ENCODE peak calls at places on chromosomes 7 and 10, in ten cellular contexts. K is lower lobe of right lung; J is iPS DF 6.9; A is BJ; R is CD8-positive, alpha-beta T cell; S is ovary; I is naive thymus-derived CD4-positive, alpha-beta T cell; P is aorta; X is colonic mucosa; Y is H1. N is an unnamed sample. For H3K36me3, the result is how much of the 10 kb centered on the place peaks cover.

GRCh38 chr10:132841254-132841975 is 55.5 kb upstream of the NKX6-2 start:
- DNase-seq in Y (no peak), J (no peak), A (no peak), I (no peak), P (peak), S (no peak), X (no peak), K (no peak), R (no peak), N (no peak)

GRCh38 chr7:1229956-1230355 is 2.7 kb upstream of the UNCX start:
- DNase-seq in J (no peak), A (no peak), I (no peak), Y (no peak), S (no peak), P (no peak), R (no peak), X (no peak), K (no peak), N (no peak)

GRCh38 chr10:57314046-57314445 is 953.0 kb upstream of the ZWINT start:
- DNase-seq in X (no peak), K (no peak), I (no peak), J (no peak), S (no peak), P (no peak), R (no peak), Y (no peak), A (no peak), N (no peak)

GRCh38 chr10:51034769-51035168 is 39.5 kb upstream of the PRKG1 start:
- DNase-seq in P (no peak), S (no peak), X (no peak), J (no peak), Y (no peak), K (no peak), I (no peak), A (no peak), R (no peak), N (no peak)

GRCh38 chr7:51374936-51375335 is 58.3 kb upstream of the COBL start:
- DNase-seq in A (no peak), K (no peak), R (no peak), S (no peak), Y (no peak), J (no peak), I (no peak), X (no peak), P (no peak), N (no peak)

GRCh38 chr10:125201108-125201524 is 40.8 kb upstream of the CTBP2 start:
- DNase-seq in I (no peak), P (no peak), Y (no peak), A (no peak), R (no peak), K (no peak), S (no peak), J (no peak), X (no peak), N (no peak)

GRCh38 chr7:115637123-115637522 is 393.4 kb downstream of the TFEC start:
- DNase-seq in P (no peak), R (no peak), Y (no peak), A (no peak), I (no peak), X (no peak), K (no peak), J (no peak), S (no peak), N (no peak)

GRCh38 chr7:43211276-43211675 is 98.8 kb downstream of the HECW1 start:
- DNase-seq in P (no peak), K (no peak), Y (no peak), J (no peak), R (no peak), I (no peak), A (no peak), X (no peak), S (no peak), N (no peak)

GRCh38 chr7:45681596-45682357 is 107.6 kb downstream of the ADCY1 start:
- DNase-seq in S (no peak), Y (peak), I (no peak), R (peak), P (peak), J (no peak), A (no peak), X (peak), K (no peak), N (no peak)

GRCh38 chr10:50477287-50477686 is 146.5 kb downstream of the SGMS1 start:
- DNase-seq in K (no peak), R (no peak), J (no peak), S (no peak), X (no peak), P (no peak), Y (no peak), I (no peak), A (no peak), N (no peak)

GRCh38 chr10:123101844-123102243 is 33.9 kb upstream of the HMX3 start:
- DNase-seq in K (no peak), P (no peak), Y (no peak), X (no peak), S (no peak), A (no peak), J (no peak), I (no peak), R (no peak), N (no peak)

GRCh38 chr10:3477683-3478082 is 305.1 kb upstream of the PITRM1 start:
- DNase-seq in P (no peak), K (no peak), I (no peak), S (no peak), J (no peak), X (no peak), R (no peak), A (no peak), Y (no peak), N (no peak)

GRCh38 chr7:6271694-6272371 is 591 bp downstream of the CYTH3 start:
- DNase-seq in S (peak), I (peak), Y (peak), J (no peak), A (no peak), R (peak), X (peak), P (peak), K (peak), N (no peak)

GRCh38 chr10:101535949-101536348 is 52.1 kb downstream of the POLL start:
- DNase-seq in Y (no peak), A (no peak), S (no peak), K (no peak), P (no peak), R (no peak), J (no peak), I (no peak), X (no peak), N (no peak)

GRCh38 chr7:128022631-128023532 is 8.4 kb downstream of the LRRC4 start:
- DNase-seq in S (no peak), K (no peak), X (no peak), A (peak), P (no peak), I (no peak), J (no peak), Y (no peak), R (no peak), N (no peak)

GRCh38 chr7:54811016-54811924 is 52.3 kb upstream of the SEC61G start:
- DNase-seq in P (no peak), R (no peak), I (no peak), A (peak), Y (no peak), X (no peak), S (no peak), J (no peak), K (no peak), N (no peak)

GRCh38 chr10:132163278-132163765 is 23.4 kb upstream of the DPYSL4 start:
- DNase-seq in Y (peak), J (no peak), P (peak), S (no peak), R (no peak), X (peak), I (peak), K (peak), A (no peak), N (no peak)

GRCh38 chr7:123865517-123866117 is 20.6 kb downstream of the HYAL4 start:
- DNase-seq in I (peak), K (no peak), R (no peak), X (peak), S (peak), Y (no peak), A (peak), J (peak), P (no peak), N (peak)

GRCh38 chr7:53087274-53087673 is 51.8 kb downstream of the POM121L12 start:
- DNase-seq in A (no peak), S (no peak), I (no peak), K (no peak), Y (no peak), X (no peak), P (no peak), R (no peak), J (no peak), N (no peak)

GRCh38 chr7:141686670-141687069 is 15.3 kb downstream of the DENND11 start:
- DNase-seq in Y (no peak), X (no peak), I (no peak), A (no peak), J (no peak), S (no peak), K (no peak), R (no peak), P (no peak), N (no peak)

GRCh38 chr7:120959929-120960484 is 9.4 kb downstream of the ING3 start:
- DNase-seq in R (no peak), A (no peak), K (no peak), Y (no peak), J (no peak), X (no peak), S (no peak), P (no peak), I (no peak), N (no peak)

GRCh38 chr10:44723654-44724053 is 187.5 kb upstream of the TMEM72 start:
- DNase-seq in A (peak), Y (no peak), P (peak), I (no peak), J (no peak), R (no peak), S (no peak), X (no peak), K (no peak), N (no peak)

GRCh38 chr10:29023678-29024077 is 265.2 kb upstream of the LYZL1 start:
- DNase-seq in I (no peak), J (no peak), Y (no peak), A (no peak), P (no peak), R (no peak), K (no peak), X (no peak), S (no peak), N (no peak)

GRCh38 chr7:125857606-125858005 is 928.0 kb upstream of the POT1 start:
- DNase-seq in P (no peak), J (no peak), I (no peak), K (no peak), R (no peak), A (no peak), Y (no peak), S (no peak), X (no peak), N (no peak)

DNA sequence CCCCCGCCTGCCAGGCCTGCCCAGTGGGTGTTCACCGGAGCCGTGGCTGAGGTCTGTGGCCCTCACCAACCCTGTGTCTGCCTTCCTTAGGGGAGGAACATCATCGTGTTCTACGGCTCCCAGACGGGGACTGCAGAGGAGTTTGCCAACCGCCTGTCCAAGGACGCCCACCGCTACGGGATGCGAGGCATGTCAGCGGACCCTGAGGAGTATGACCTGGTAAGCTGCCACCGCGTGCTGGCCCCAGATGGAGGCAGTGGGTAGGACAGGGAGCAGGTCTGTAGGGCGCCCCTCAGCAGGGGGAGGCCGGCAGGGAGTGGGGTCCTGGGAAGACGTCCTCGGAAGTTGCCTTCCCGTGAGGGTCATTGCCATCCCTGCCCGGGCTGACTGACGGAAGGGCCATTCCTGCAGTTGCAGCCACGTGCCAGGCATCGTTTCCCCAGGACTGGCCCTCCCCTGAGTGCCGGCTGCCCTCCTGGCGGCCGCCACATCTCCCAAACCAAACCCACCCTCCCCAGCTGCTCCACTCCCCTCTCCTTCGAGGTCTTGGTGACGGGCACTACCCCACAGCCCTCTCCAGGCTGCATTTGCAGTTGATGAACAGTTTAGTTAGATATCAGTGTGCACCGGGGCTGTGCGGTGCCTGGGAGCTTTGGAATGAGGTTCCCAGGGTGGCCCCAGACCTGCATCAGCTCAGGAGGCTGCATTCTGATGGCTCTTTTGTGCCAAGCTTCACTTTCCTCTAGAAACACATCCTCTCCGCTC is 14.9 kb downstream of the TMEM120A start:
- DNase-seq in K (no peak), Y (no peak), J (no peak), X (peak), R (no peak), A (no peak), S (no peak), P (no peak), I (no peak), N (no peak)
- H3K36me3 ChIP-seq in K (half or more), Y (under half), J (under half), X (under half), R (under half), A (under half), S (under half), P (under half), I (under half), N (under half)

GRCh38 chr7:74221713-74222112 is 11.9 kb downstream of the LAT2 start:
- DNase-seq in X (no peak), I (no peak), S (no peak), R (no peak), Y (no peak), J (no peak), K (no peak), P (no peak), A (no peak), N (no peak)
- H3K4me3 ChIP-seq in X (no peak), I (no peak), S (no peak), R (no peak), Y (no peak), J (no peak), K (no peak), P (no peak), A (no peak), N (no peak)

GRCh38 chr7:100575206-100575631 is 1.5 kb upstream of the SAP25 start:
- DNase-seq in R (no peak), S (no peak), A (no peak), I (no peak), X (no peak), P (no peak), J (no peak), Y (no peak), K (no peak), N (no peak)
- H3K36me3 ChIP-seq in R (half or more), S (under half), A (under half), I (under half), X (under half), P (under half), J (under half), Y (under half), K (half or more), N (half or more)

GRCh38 chr7:71311576-71311975 is 179.6 kb downstream of the GALNT17 start:
- DNase-seq in Y (no peak), R (no peak), I (no peak), J (no peak), S (no peak), X (no peak), K (no peak), P (no peak), A (no peak), N (no peak)

GRCh38 chr7:71312755-71313490 is 181.0 kb downstream of the GALNT17 start:
- DNase-seq in X (no peak), A (no peak), I (no peak), P (no peak), Y (no peak), J (no peak), R (no peak), K (no peak), S (no peak), N (no peak)

GRCh38 chr7:71308105-71308504 is 176.2 kb downstream of the GALNT17 start:
- DNase-seq in Y (no peak), R (no peak), K (no peak), I (no peak), S (no peak), X (no peak), J (no peak), A (no peak), P (peak), N (no peak)

GRCh38 chr7:71313562-71313961 is 181.6 kb downstream of the GALNT17 start:
- DNase-seq in X (no peak), R (no peak), I (no peak), S (no peak), Y (no peak), K (no peak), J (no peak), A (no peak), P (no peak), N (no peak)
- H3K4me3 ChIP-seq in X (no peak), R (no peak), I (no peak), S (no peak), Y (no peak), K (no peak), J (no peak), A (no peak), P (no peak), N (no peak)

N was measured in CD4-positive, CD25-positive, alpha-beta regulatory T cell.